ENCODE peak calls at places on chromosomes 3 and 15, in four cellular contexts. U is omental fat pad; D is activated naive CD8-positive, alpha-beta T cell treated with anti-CD3 and anti-CD28 coated beads, Interleukin-2, amount 10 ng/mL, durations not matched to agents 7 days and 5 days; Z is amniotic stem cell. O is an unnamed sample.
A peak's percentile ranks its signal among the peaks of the same experiment; 100 is the strongest.

GRCh38 chr3:71183544-71183943 is 400.0 kb downstream of the FOXP1 start:
- DNase-seq in U (no peak), D (no peak), Z (no peak), O (no peak)

GRCh38 chr3:179069762-179070390 is 1.7 kb downstream of the ZMAT3 start:
- DNase-seq in D (no peak), Z (no peak), U (no peak), O (no peak)

GRCh38 chr3:119918992-119919933 is 137.4 kb downstream of the NR1I2 start:
- DNase-seq in D (no peak), Z (no peak), U (no peak), O (no peak)

GRCh38 chr3:155560594-155560993 is 184.3 kb downstream of the PLCH1 start:
- DNase-seq in U (no peak), Z (no peak), D (no peak), O (no peak)

GRCh38 chr15:51494411-51495314 is 127.9 kb downstream of the DMXL2 start:
- DNase-seq in U (no peak), D (no peak), Z (no peak), O (no peak)

GRCh38 chr3:141076821-141077571 is 25.8 kb downstream of the SPSB4 start:
- DNase-seq in U (peak; percentile 32), D (no peak), Z (no peak), O (no peak)

GRCh38 chr15:89419370-89419984 is 76.9 kb downstream of the RHCG start:
- DNase-seq in Z (no peak), U (no peak), D (peak; percentile 76), O (no peak)

GRCh38 chr15:37099321-37100108 is 834 bp downstream of the MEIS2 start:
- DNase-seq in Z (no peak), U (no peak), D (no peak), O (no peak)

GRCh38 chr3:95172549-95172948 is 1109.7 kb downstream of the NSUN3 start:
- DNase-seq in D (no peak), Z (no peak), U (no peak), O (peak; percentile 91)

GRCh38 chr15:85762039-85762755 is 32.5 kb downstream of the KLHL25 start:
- DNase-seq in Z (no peak), U (no peak), D (no peak), O (no peak)

GRCh38 chr3:136938334-136938733 is 19.4 kb upstream of the IL20RB start:
- DNase-seq in D (no peak), Z (no peak), U (no peak), O (no peak)

GRCh38 chr3:101270158-101270557 is 50.2 kb downstream of the IMPG2 start:
- DNase-seq in U (no peak), D (no peak), Z (no peak), O (no peak)

GRCh38 chr3:177199206-177199765 is 2.0 kb upstream of the TBL1XR1 start:
- DNase-seq in D (no peak), Z (no peak), U (no peak), O (no peak)

GRCh38 chr15:89686522-89686921 is 4.0 kb downstream of the PEX11A start:
- DNase-seq in D (no peak), U (no peak), Z (no peak), O (no peak)

GRCh38 chr3:49415931-49416601 is 3.8 kb downstream of the TCTA start:
- DNase-seq in U (no peak), D (peak; percentile 60), Z (no peak), O (no peak)

GRCh38 chr3:12465151-12465795 is 19.0 kb upstream of the TSEN2 start:
- DNase-seq in U (no peak), D (no peak), Z (no peak), O (no peak)

GRCh38 chr3:49554639-49555265 is 475 bp downstream of the BSN start:
- DNase-seq in D (peak; percentile 87), U (no peak), Z (peak; percentile 39), O (no peak)

GRCh38 chr15:35748105-35748504 is 202.1 kb upstream of the DPH6 start:
- DNase-seq in D (no peak), Z (no peak), U (no peak), O (no peak)

GRCh38 chr15:41934843-41935242 is 37.5 kb downstream of the EHD4 start:
- DNase-seq in D (peak; percentile 71), Z (no peak), U (no peak), O (no peak)

O was measured in cerebellar nuclear complex.